ENCODE peak calls at places on chromosomes 12 and 14, in seven cellular contexts. A, P, H, Y, B, R and X are unnamed samples.

GRCh38 chr12:71430756-71431155 is 8.8 kb upstream of the LGR5 start:
- DNase-seq in A (no peak), Y (no peak), P (no peak), H (no peak), B (no peak), R (no peak), X (no peak)

GRCh38 chr12:38508246-38508645 is 191.7 kb downstream of the ALG10B start:
- DNase-seq in H (no peak), B (no peak), R (no peak), A (no peak), Y (no peak), P (no peak), X (no peak)

GRCh38 chr12:92603741-92604432 is 98.9 kb upstream of the PLEKHG7 start:
- DNase-seq in H (no peak), P (no peak), R (no peak), B (no peak), Y (no peak), A (no peak), X (no peak)

GRCh38 chr14:93381644-93382043 is 34.7 kb downstream of the COX8C start:
- DNase-seq in Y (no peak), B (no peak), H (no peak), A (no peak), P (no peak), R (peak; percentile 57), X (no peak)

GRCh38 chr12:42961395-42961794 is 371.8 kb upstream of the PRICKLE1 start:
- DNase-seq in R (no peak), A (no peak), Y (peak; percentile 51), P (peak; percentile 44), H (no peak), B (no peak), X (no peak)

GRCh38 chr12:26551385-26551784 is 281.6 kb downstream of the ITPR2 start:
- DNase-seq in Y (no peak), A (no peak), B (no peak), H (no peak), P (no peak), R (no peak), X (no peak)

GRCh38 chr14:78721756-78722455 is 551.7 kb downstream of the NRXN3 start:
- DNase-seq in Y (no peak), B (no peak), P (no peak), H (no peak), A (no peak), R (no peak), X (no peak)

GRCh38 chr12:97404549-97404948 is 58.1 kb upstream of the RMST start:
- DNase-seq in R (peak; percentile 66), B (peak; percentile 38), A (peak; percentile 79), H (no peak), P (peak; percentile 25), Y (no peak), X (no peak)

GRCh38 chr14:52703225-52703624 is 3.8 kb upstream of the PSMC6 start:
- DNase-seq in B (no peak), H (no peak), P (no peak), A (no peak), Y (peak; percentile 69), R (no peak), X (no peak)

GRCh38 chr14:23365353-23366162 is 586 bp upstream of the EFS start:
- DNase-seq in B (peak; percentile 29), H (no peak), Y (no peak), R (no peak), A (no peak), P (no peak), X (no peak)

DNA sequence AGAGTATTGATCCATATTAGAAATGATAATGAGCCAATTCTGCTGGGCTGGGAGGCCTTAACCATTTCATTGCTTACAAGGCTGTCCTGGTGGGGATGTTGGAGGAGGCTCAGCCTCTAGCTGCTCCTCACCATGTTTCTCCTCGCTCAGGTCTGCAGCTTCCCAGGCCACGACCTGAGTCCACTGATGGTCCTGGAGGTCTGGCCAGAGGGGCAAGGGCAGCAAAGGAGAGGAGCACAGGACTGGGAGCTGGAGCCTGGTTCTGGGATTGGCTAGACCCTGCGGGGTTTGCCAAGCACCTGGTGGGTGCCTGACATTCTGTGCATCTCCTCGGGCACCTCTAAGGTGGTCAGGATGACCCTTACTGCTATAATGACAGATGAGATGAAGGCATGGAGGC is 92.6 kb downstream of the KIF26A start:
- DNase-seq in A (no peak), R (no peak), Y (no peak), P (no peak), H (no peak), B (no peak), X (no peak)
- H3K9me3 ChIP-seq in A (peaks cover 22% of the 10 kb centered on the region), R (no peaks in the 10 kb centered on the region), Y (peaks cover 23% of the 10 kb centered on the region), P (peaks cover 16% of the 10 kb centered on the region), H (no peaks in the 10 kb centered on the region), B (no peaks in the 10 kb centered on the region), X (no peaks in the 10 kb centered on the region)

DNA sequence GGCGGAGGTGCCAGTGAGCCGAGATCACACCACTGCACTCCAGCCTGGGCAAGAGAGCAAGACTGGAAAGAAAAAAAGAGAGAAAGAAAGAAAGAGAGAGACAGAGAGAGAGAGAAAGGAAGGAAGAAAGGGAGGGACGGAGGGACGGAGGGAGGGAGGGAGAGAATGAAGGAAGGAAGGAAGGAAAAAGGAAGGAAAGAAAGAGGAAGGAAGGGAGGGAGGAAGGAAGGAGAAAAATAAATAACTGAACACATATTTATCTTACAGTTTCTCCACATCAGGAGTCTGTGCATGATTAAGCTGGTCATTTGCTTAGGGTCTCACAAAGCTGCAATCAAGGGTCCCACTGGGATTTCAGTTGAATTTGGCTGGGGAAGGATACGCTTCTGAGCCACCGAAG is 37.5 kb upstream of the ANKRD9 start:
- DNase-seq in H (no peak), B (no peak), P (no peak), A (peak; percentile 77), R (no peak), Y (no peak), X (no peak)
- H3K27ac ChIP-seq in H (no peak overlapping the region), B (no peak overlapping the region), P (no peak overlapping the region), A (no peak overlapping the region), R (no peak overlapping the region), Y (no peak overlapping the region), X (no peak overlapping the region)

GRCh38 chr12:33832900-33833299 is 189.4 kb upstream of the ALG10 start:
- DNase-seq in B (no peak), A (no peak), P (no peak), Y (no peak), H (no peak), R (no peak), X (no peak)

GRCh38 chr12:33834672-33835071 is 187.6 kb upstream of the ALG10 start:
- DNase-seq in P (no peak), Y (no peak), R (no peak), H (no peak), A (no peak), B (no peak), X (no peak)

GRCh38 chr12:33828326-33828725 is 194.0 kb upstream of the ALG10 start:
- DNase-seq in H (no peak), R (no peak), Y (no peak), A (no peak), P (no peak), B (no peak), X (no peak)

GRCh38 chr12:33825986-33826602 is 196.2 kb upstream of the ALG10 start:
- DNase-seq in H (no peak), R (no peak), A (no peak), B (no peak), Y (no peak), P (no peak), X (no peak)

GRCh38 chr12:33830070-33830469 is 192.2 kb upstream of the ALG10 start:
- DNase-seq in H (no peak), B (no peak), Y (no peak), A (no peak), P (no peak), R (no peak), X (no peak)
- H3K9me3 ChIP-seq in H (no peaks in the 10 kb centered on the region), B (no peaks in the 10 kb centered on the region), Y (no peaks in the 10 kb centered on the region), A (no peaks in the 10 kb centered on the region), P (no peaks in the 10 kb centered on the region), R (no peaks in the 10 kb centered on the region), X (no peaks in the 10 kb centered on the region)

DNA sequence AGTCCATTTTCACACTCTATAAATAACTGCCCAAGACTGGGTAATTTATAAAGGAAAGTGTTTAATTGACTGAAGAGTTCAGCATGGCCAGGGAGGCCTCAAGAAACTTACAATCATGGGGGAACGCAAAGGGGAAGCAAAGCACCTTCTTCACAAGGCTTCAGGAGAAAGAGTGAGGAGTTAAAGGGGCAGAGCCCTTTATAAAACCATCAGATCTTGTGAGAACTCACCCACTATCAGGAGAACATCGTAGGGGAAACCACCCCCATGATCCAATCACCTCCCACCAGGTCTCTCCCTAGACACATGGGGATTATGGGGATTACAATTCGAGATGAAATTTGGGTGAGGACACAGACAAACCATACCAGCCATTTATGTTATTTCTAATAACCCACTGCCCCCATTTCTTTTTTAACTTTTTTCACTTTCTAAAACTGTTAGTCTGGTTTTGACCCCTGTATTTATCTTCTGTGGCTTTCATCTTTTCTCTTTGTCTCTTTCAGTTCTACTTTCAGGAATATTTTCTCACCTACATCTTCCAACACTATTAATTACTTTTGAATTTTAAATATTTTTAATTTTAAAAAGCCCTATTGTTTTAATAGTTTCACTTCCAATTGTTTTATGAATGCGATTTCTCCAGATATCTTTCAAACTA is 44.5 kb downstream of the WDR89 start:
- DNase-seq in Y (no peak), P (no peak), R (no peak), H (no peak), B (no peak), A (no peak), X (no peak)
- H3K27ac ChIP-seq in Y (no peak overlapping the region), P (no peak overlapping the region), R (no peak overlapping the region), H (no peak overlapping the region), B (no peak overlapping the region), A (no peak overlapping the region), X (no peak overlapping the region)

GRCh38 chr14:59699422-59699821 is 122.8 kb upstream of the CCDC175 start:
- DNase-seq in H (no peak), P (no peak), R (no peak), A (no peak), Y (no peak), B (no peak), X (no peak)
- H3K9me3 ChIP-seq in H (no peaks in the 10 kb centered on the region), P (peaks cover 2% of the 10 kb centered on the region), R (no peaks in the 10 kb centered on the region), A (peaks cover 8% of the 10 kb centered on the region), Y (peaks cover 2% of the 10 kb centered on the region), B (no peaks in the 10 kb centered on the region), X (no peaks in the 10 kb centered on the region)

GRCh38 chr14:99596071-99596627 is 7.9 kb downstream of the CCDC85C start:
- DNase-seq in Y (peak; percentile 70), B (no peak), R (no peak), A (no peak), P (no peak), H (no peak), X (no peak)
- H3K27ac ChIP-seq in Y (peak overlapping the region; percentile 27), B (no peak overlapping the region), R (no peak overlapping the region), A (no peak overlapping the region), P (peak overlapping the region; percentile 49), H (peak overlapping the region; percentile 81), X (no peak overlapping the region)

GRCh38 chr14:101318271-101318670 is 243.0 kb upstream of the DIO3 start:
- DNase-seq in P (no peak), Y (no peak), R (no peak), A (no peak), B (no peak), H (no peak), X (no peak)
- H3K9me3 ChIP-seq in P (peaks cover 29% of the 10 kb centered on the region), Y (peaks cover 10% of the 10 kb centered on the region), R (no peaks in the 10 kb centered on the region), A (peaks cover 13% of the 10 kb centered on the region), B (peaks cover 9% of the 10 kb centered on the region), H (no peaks in the 10 kb centered on the region), X (peaks cover 18% of the 10 kb centered on the region)

DNA sequence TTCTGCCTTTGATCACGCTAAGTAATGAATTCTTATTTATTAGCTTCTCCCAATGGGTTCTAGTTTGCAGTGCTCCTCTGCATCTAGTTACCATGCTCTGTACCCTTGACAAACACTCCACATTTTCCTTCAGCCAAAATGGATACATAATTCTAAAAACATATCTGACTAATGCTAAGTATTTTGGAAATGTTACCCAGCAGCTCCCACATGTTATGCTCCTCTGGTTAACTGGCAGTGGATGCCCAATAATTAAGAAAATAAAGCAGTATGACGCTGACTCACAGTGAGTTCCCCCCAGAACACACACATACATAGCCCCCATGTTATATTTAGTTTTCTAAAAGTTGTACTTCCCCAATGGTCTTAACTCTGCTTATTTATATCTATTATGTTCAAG is 74.6 kb downstream of the STXBP6 start:
- DNase-seq in Y (no peak), R (no peak), P (no peak), A (no peak), H (no peak), B (no peak), X (no peak)
- H3K27ac ChIP-seq in Y (peak overlapping the region; percentile 33), R (no peak overlapping the region), P (no peak overlapping the region), A (no peak overlapping the region), H (peak overlapping the region; percentile 29), B (no peak overlapping the region), X (no peak overlapping the region)